ENCODE peak calls at places on chromosomes 1 and 21, in eight cellular contexts. One of them, this sample, is unnamed.

GRCh38 chr1:4121293-4121684 is 221.2 kb upstream of the C1orf174 start:
- DNase-seq in transverse colon: no peak
- DNase-seq in stomach: no peak
- DNase-seq in suprapubic skin: peak; percentile 35
- DNase-seq in uterus: no peak
- DNase-seq in esophagus muscularis mucosa: no peak
- DNase-seq in thyroid gland: no peak
- DNase-seq in heart left ventricle: no peak
- DNase-seq in this sample: no peak

GRCh38 chr1:18575620-18576019 is 55.0 kb upstream of the PAX7 start:
- DNase-seq in transverse colon: peak; percentile 73
- DNase-seq in stomach: peak; percentile 80
- DNase-seq in suprapubic skin: peak; percentile 73
- DNase-seq in uterus: no peak
- DNase-seq in esophagus muscularis mucosa: no peak
- DNase-seq in thyroid gland: peak; percentile 48
- DNase-seq in heart left ventricle: no peak
- DNase-seq in this sample: no peak

GRCh38 chr1:41811978-41812852 is 106.5 kb downstream of the HIVEP3 start:
- DNase-seq in transverse colon: peak; percentile 57
- DNase-seq in stomach: peak; percentile 70
- DNase-seq in suprapubic skin: peak; percentile 77
- DNase-seq in uterus: no peak
- DNase-seq in esophagus muscularis mucosa: no peak
- DNase-seq in thyroid gland: peak; percentile 50
- DNase-seq in heart left ventricle: peak; percentile 78
- DNase-seq in this sample: peak; percentile 62

GRCh38 chr21:38986460-38987395 is 181.0 kb downstream of the ETS2 start:
- DNase-seq in transverse colon: no peak
- DNase-seq in stomach: no peak
- DNase-seq in suprapubic skin: no peak
- DNase-seq in uterus: no peak
- DNase-seq in esophagus muscularis mucosa: no peak
- DNase-seq in thyroid gland: no peak
- DNase-seq in heart left ventricle: no peak
- DNase-seq in this sample: no peak

GRCh38 chr21:42924433-42924751 is 1.0 kb downstream of the ERVH48-1 start:
- DNase-seq in transverse colon: no peak
- DNase-seq in stomach: no peak
- DNase-seq in suprapubic skin: no peak
- DNase-seq in uterus: no peak
- DNase-seq in esophagus muscularis mucosa: no peak
- DNase-seq in thyroid gland: no peak
- DNase-seq in heart left ventricle: peak; percentile 6
- DNase-seq in this sample: no peak

GRCh38 chr1:117231748-117232373 is 21.1 kb upstream of the VTCN1 start:
- DNase-seq in transverse colon: peak; percentile 40
- DNase-seq in stomach: peak; percentile 64
- DNase-seq in suprapubic skin: no peak
- DNase-seq in uterus: peak; percentile 77
- DNase-seq in esophagus muscularis mucosa: no peak
- DNase-seq in thyroid gland: no peak
- DNase-seq in heart left ventricle: no peak
- DNase-seq in this sample: no peak

GRCh38 chr1:40036574-40036973 is 4.0 kb upstream of the CAP1 start:
- DNase-seq in transverse colon: peak; percentile 53
- DNase-seq in stomach: peak; percentile 44
- DNase-seq in suprapubic skin: peak; percentile 81
- DNase-seq in uterus: peak; percentile 83
- DNase-seq in esophagus muscularis mucosa: no peak
- DNase-seq in thyroid gland: peak; percentile 14
- DNase-seq in heart left ventricle: peak; percentile 93
- DNase-seq in this sample: peak; percentile 65

GRCh38 chr1:244964112-244964971 is 100.0 kb upstream of the HNRNPU start:
- DNase-seq in transverse colon: peak; percentile 51
- DNase-seq in stomach: peak; percentile 31
- DNase-seq in suprapubic skin: no peak
- DNase-seq in uterus: no peak
- DNase-seq in esophagus muscularis mucosa: no peak
- DNase-seq in thyroid gland: peak; percentile 28
- DNase-seq in heart left ventricle: no peak
- DNase-seq in this sample: no peak

GRCh38 chr1:154548028-154548427 is 10.4 kb downstream of the UBE2Q1 start:
- DNase-seq in transverse colon: no peak
- DNase-seq in stomach: peak; percentile 86
- DNase-seq in suprapubic skin: no peak
- DNase-seq in uterus: no peak
- DNase-seq in esophagus muscularis mucosa: no peak
- DNase-seq in thyroid gland: no peak
- DNase-seq in heart left ventricle: peak; percentile 47
- DNase-seq in this sample: no peak

GRCh38 chr1:59076612-59077011 is 220.3 kb upstream of the FGGY start:
- DNase-seq in transverse colon: no peak
- DNase-seq in stomach: no peak
- DNase-seq in suprapubic skin: no peak
- DNase-seq in uterus: no peak
- DNase-seq in esophagus muscularis mucosa: no peak
- DNase-seq in thyroid gland: no peak
- DNase-seq in heart left ventricle: no peak
- DNase-seq in this sample: no peak

GRCh38 chr1:70353641-70354331 is 736 bp downstream of the ANKRD13C start:
- DNase-seq in transverse colon: no peak
- DNase-seq in stomach: no peak
- DNase-seq in suprapubic skin: peak; percentile 76
- DNase-seq in uterus: peak; percentile 18
- DNase-seq in esophagus muscularis mucosa: peak; percentile 91
- DNase-seq in thyroid gland: peak; percentile 50
- DNase-seq in heart left ventricle: no peak
- DNase-seq in this sample: no peak

GRCh38 chr1:169240449-169241242 is 127.0 kb downstream of the NME7 start:
- DNase-seq in transverse colon: no peak
- DNase-seq in stomach: no peak
- DNase-seq in suprapubic skin: no peak
- DNase-seq in uterus: no peak
- DNase-seq in esophagus muscularis mucosa: no peak
- DNase-seq in thyroid gland: no peak
- DNase-seq in heart left ventricle: no peak
- DNase-seq in this sample: no peak

GRCh38 chr1:50970927-50971582 is 1.0 kb downstream of the CDKN2C start:
- DNase-seq in transverse colon: no peak
- DNase-seq in stomach: no peak
- DNase-seq in suprapubic skin: no peak
- DNase-seq in uterus: no peak
- DNase-seq in esophagus muscularis mucosa: no peak
- DNase-seq in thyroid gland: no peak
- DNase-seq in heart left ventricle: no peak
- DNase-seq in this sample: no peak

DNA sequence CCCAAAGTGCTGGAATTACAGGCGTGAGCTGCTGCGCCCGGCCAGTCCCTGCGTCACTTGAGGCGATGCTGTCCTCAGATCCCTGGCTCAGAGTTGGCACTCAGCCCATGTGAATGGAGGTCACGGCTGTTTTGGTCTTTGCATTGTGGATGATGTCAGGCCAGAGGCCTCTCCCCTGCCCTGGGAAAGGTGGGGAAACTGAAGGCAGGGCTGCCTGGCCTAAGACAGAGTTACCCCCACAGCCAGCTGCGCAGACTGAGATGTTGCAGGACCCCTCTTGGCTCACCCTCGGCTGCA is 821 bp downstream of the MASP2 start:
- DNase-seq in transverse colon: no peak
- DNase-seq in stomach: no peak
- DNase-seq in suprapubic skin: no peak
- DNase-seq in uterus: no peak
- DNase-seq in esophagus muscularis mucosa: no peak
- DNase-seq in thyroid gland: no peak
- DNase-seq in heart left ventricle: no peak
- DNase-seq in this sample: no peak
- TF ChIP-seq POLR2A in transverse colon: no peak
- TF ChIP-seq POLR2A in stomach: no peak
- TF ChIP-seq POLR2A in suprapubic skin: no peak
- TF ChIP-seq POLR2A in uterus: no peak
- TF ChIP-seq POLR2A in esophagus muscularis mucosa: no peak
- TF ChIP-seq POLR2A in thyroid gland: no peak
- TF ChIP-seq POLR2A in heart left ventricle: no peak
- TF ChIP-seq POLR2A in this sample: no peak

DNA sequence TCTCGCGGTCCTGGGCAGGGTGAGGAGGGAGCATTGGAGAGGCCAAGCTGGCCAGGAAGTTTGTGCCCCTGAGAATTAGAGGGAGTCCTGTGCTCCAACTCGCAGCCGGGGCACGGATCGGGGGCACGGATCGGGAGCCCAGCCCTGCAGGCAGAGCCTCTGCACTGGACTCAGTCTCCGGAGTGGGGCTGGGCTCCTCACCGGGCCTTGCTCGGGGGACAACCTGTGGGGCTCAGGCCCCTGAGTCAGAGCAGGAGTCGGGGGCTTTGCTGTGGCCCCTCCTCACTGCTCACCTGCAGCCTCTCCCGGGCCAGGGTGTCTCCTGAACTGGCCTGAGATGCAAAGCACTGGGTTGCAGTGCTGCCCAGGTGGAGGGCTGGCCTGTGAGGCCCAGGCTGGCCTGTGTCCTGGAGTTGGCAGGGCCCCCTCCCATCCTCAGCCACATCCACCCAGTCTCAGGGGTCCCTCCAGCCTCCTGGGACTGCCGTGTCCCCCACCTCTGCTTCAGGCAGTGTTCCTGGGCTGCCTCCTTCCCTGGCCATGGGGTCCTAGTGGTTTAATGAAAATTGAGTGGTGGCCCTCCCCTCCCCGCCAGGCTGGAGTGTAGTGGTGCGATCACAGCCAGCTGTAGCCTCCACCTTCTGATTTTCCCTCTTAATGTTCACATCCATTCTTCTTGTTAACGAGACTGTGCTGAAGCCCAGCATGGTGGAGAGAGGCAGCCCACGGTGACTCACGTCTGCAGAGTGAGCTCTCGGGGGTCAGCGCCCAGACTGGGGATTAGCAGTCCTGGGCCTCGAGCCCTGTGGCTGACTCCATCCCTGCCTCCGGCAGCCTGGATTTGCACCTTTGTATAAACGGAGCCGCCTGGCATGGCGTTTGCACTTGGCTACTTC is 6.6 kb downstream of the MIB2 start:
- DNase-seq in transverse colon: no peak
- DNase-seq in stomach: no peak
- DNase-seq in suprapubic skin: peak; percentile 64
- DNase-seq in uterus: no peak
- DNase-seq in esophagus muscularis mucosa: no peak
- DNase-seq in thyroid gland: no peak
- DNase-seq in heart left ventricle: peak; percentile 18
- DNase-seq in this sample: no peak
- H3K27ac ChIP-seq in transverse colon: no peak overlapping the region
- H3K27ac ChIP-seq in stomach: peak overlapping the region; percentile 8
- H3K27ac ChIP-seq in suprapubic skin: no peak overlapping the region
- H3K27ac ChIP-seq in uterus: no peak overlapping the region
- H3K27ac ChIP-seq in esophagus muscularis mucosa: no peak overlapping the region
- H3K27ac ChIP-seq in thyroid gland: no peak overlapping the region
- H3K27ac ChIP-seq in heart left ventricle: no peak overlapping the region
- H3K27ac ChIP-seq in this sample: no peak overlapping the region

DNA sequence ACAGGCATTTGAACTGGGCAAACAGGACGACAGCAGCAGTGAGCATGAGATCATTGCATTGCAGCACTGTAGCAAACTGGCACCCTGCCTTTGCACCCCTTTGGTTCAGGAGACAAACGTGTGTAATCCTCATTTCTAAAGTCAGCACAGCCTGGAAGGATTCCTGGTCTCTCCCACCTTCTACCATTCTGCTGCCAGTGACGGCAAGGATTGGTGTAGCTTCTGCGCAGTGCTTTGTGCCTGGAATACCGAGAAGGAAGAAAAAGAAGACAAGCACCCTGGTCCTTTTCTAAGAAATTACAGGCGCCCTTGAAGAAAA is 805.3 kb downstream of the USP25 start:
- DNase-seq in transverse colon: peak; percentile 30
- DNase-seq in stomach: peak; percentile 30
- DNase-seq in suprapubic skin: peak; percentile 91
- DNase-seq in uterus: peak; percentile 93
- DNase-seq in esophagus muscularis mucosa: peak; percentile 94
- DNase-seq in thyroid gland: peak; percentile 92
- DNase-seq in heart left ventricle: peak; percentile 86
- DNase-seq in this sample: peak; percentile 68
- TF ChIP-seq POLR2A in transverse colon: no peak
- TF ChIP-seq POLR2A in stomach: no peak
- TF ChIP-seq POLR2A in suprapubic skin: no peak
- TF ChIP-seq POLR2A in uterus: no peak
- TF ChIP-seq POLR2A in esophagus muscularis mucosa: no peak
- TF ChIP-seq POLR2A in thyroid gland: peak; percentile 67
- TF ChIP-seq POLR2A in heart left ventricle: no peak
- TF ChIP-seq POLR2A in this sample: no peak

GRCh38 chr1:77347646-77348045 is 65.8 kb downstream of the AK5 start:
- DNase-seq in transverse colon: no peak
- DNase-seq in stomach: no peak
- DNase-seq in suprapubic skin: no peak
- DNase-seq in uterus: no peak
- DNase-seq in esophagus muscularis mucosa: no peak
- DNase-seq in thyroid gland: no peak
- DNase-seq in heart left ventricle: no peak
- DNase-seq in this sample: no peak

GRCh38 chr1:77354536-77354935 is 72.7 kb downstream of the AK5 start:
- DNase-seq in transverse colon: no peak
- DNase-seq in stomach: no peak
- DNase-seq in suprapubic skin: no peak
- DNase-seq in uterus: no peak
- DNase-seq in esophagus muscularis mucosa: no peak
- DNase-seq in thyroid gland: no peak
- DNase-seq in heart left ventricle: no peak
- DNase-seq in this sample: no peak

GRCh38 chr1:77349275-77349674 is 67.5 kb downstream of the AK5 start:
- DNase-seq in transverse colon: no peak
- DNase-seq in stomach: no peak
- DNase-seq in suprapubic skin: no peak
- DNase-seq in uterus: no peak
- DNase-seq in esophagus muscularis mucosa: no peak
- DNase-seq in thyroid gland: no peak
- DNase-seq in heart left ventricle: no peak
- DNase-seq in this sample: no peak

GRCh38 chr1:77348561-77348960 is 66.7 kb downstream of the AK5 start:
- DNase-seq in transverse colon: no peak
- DNase-seq in stomach: no peak
- DNase-seq in suprapubic skin: no peak
- DNase-seq in uterus: no peak
- DNase-seq in esophagus muscularis mucosa: no peak
- DNase-seq in thyroid gland: no peak
- DNase-seq in heart left ventricle: no peak
- DNase-seq in this sample: no peak

GRCh38 chr1:77350012-77350411 is 68.2 kb downstream of the AK5 start:
- DNase-seq in transverse colon: no peak
- DNase-seq in stomach: no peak
- DNase-seq in suprapubic skin: no peak
- DNase-seq in uterus: no peak
- DNase-seq in esophagus muscularis mucosa: no peak
- DNase-seq in thyroid gland: no peak
- DNase-seq in heart left ventricle: no peak
- DNase-seq in this sample: no peak
- H3K27ac ChIP-seq in transverse colon: no peak overlapping the region
- H3K27ac ChIP-seq in stomach: no peak overlapping the region
- H3K27ac ChIP-seq in suprapubic skin: no peak overlapping the region
- H3K27ac ChIP-seq in uterus: no peak overlapping the region
- H3K27ac ChIP-seq in esophagus muscularis mucosa: no peak overlapping the region
- H3K27ac ChIP-seq in thyroid gland: no peak overlapping the region
- H3K27ac ChIP-seq in heart left ventricle: no peak overlapping the region
- H3K27ac ChIP-seq in this sample: no peak overlapping the region

This sample was measured in breast epithelium.